ENCODE peak calls at places on chromosomes 12 and 14, in six cellular contexts. K, M, N, G, D and T are unnamed samples.

GRCh38 chr14:72741836-72742681 is 151.8 kb downstream of the DPF3 start:
- DNase-seq in K (no peak), M (peak), D (peak), G (no peak), N (no peak), T (no peak)

GRCh38 chr14:77889971-77890442 is 90.1 kb downstream of the ADCK1 start:
- DNase-seq in N (no peak), M (no peak), G (no peak), D (no peak), K (no peak), T (no peak)

GRCh38 chr12:130663510-130663909 is 52.6 kb downstream of the RIMBP2 start:
- DNase-seq in G (no peak), M (no peak), N (peak), K (no peak), D (no peak), T (no peak)

GRCh38 chr14:58697927-58698641 is 60.3 kb downstream of the DACT1 start:
- DNase-seq in N (no peak), K (no peak), G (no peak), D (no peak), M (no peak), T (no peak)

GRCh38 chr12:122979001-122979907 is 1.2 kb upstream of the ARL6IP4 start:
- DNase-seq in M (peak), G (no peak), D (no peak), K (no peak), N (no peak), T (no peak)

GRCh38 chr14:39229222-39229543 is 4.5 kb upstream of the MIA2 start:
- DNase-seq in D (no peak), N (no peak), G (no peak), K (no peak), M (no peak), T (no peak)

GRCh38 chr12:116174904-116175303 is 102.6 kb downstream of the MED13L start:
- DNase-seq in D (no peak), K (no peak), N (no peak), G (no peak), M (no peak), T (no peak)

GRCh38 chr12:57966536-57966935 is 25.2 kb downstream of the ATP23 start:
- DNase-seq in D (no peak), M (no peak), G (no peak), N (no peak), K (no peak), T (no peak)

GRCh38 chr14:67357583-67358354 is 1.8 kb downstream of the ATP6V1D start:
- DNase-seq in N (no peak), M (no peak), G (no peak), K (no peak), D (peak), T (no peak)
- H3K9ac ChIP-seq in N (peak), M (no peak), G (peak), K (no peak), D (peak), T (peak)

DNA sequence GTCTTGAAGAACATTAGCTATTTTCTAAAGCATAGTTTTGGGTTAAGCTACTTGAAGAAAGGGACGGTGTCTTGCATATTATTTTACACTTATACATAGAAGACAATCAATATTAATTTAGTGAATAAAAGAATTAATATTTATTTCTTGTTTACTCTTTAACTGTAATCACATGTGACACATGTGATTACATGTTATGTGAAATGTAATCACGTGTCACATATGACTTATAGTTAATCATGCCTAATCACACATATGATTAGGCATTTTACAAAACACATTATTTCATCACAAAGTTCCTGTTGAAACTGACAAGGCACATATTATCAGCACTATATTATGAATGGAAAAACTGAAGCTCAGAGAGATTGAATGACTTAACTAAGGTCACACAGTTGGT is 4.8 kb downstream of the PAH start:
- DNase-seq in G (no peak), M (no peak), N (no peak), K (no peak), D (no peak), T (no peak)
- H3K4me3 ChIP-seq in G (no peak), M (no peak), N (no peak), K (no peak), D (no peak), T (no peak)

GRCh38 chr14:24913026-24913425 is 136.9 kb downstream of the STXBP6 start:
- DNase-seq in K (no peak), M (no peak), N (no peak), G (no peak), D (no peak), T (no peak)

GRCh38 chr14:24913746-24914145 is 136.2 kb downstream of the STXBP6 start:
- DNase-seq in N (no peak), G (no peak), D (no peak), K (no peak), M (no peak), T (no peak)

GRCh38 chr14:24918822-24919221 is 131.1 kb downstream of the STXBP6 start:
- DNase-seq in G (no peak), N (no peak), M (no peak), D (no peak), K (no peak), T (no peak)

GRCh38 chr14:24915403-24915921 is 134.5 kb downstream of the STXBP6 start:
- DNase-seq in N (no peak), D (no peak), G (no peak), K (no peak), M (no peak), T (no peak)

GRCh38 chr14:24915958-24916595 is 133.9 kb downstream of the STXBP6 start:
- DNase-seq in N (no peak), K (no peak), G (no peak), M (no peak), D (no peak), T (no peak)
- TF ChIP-seq ZNF274 in N (no peak), K (no peak), G (no peak), M (no peak), D (no peak), T (no peak)

GRCh38 chr14:91368681-91369416 is 48.8 kb downstream of the CCDC88C start:
- DNase-seq in K (no peak), G (no peak), D (no peak), M (no peak), N (no peak), T (no peak)
- H3K9ac ChIP-seq in K (no peak), G (no peak), D (no peak), M (no peak), N (no peak), T (no peak)

DNA sequence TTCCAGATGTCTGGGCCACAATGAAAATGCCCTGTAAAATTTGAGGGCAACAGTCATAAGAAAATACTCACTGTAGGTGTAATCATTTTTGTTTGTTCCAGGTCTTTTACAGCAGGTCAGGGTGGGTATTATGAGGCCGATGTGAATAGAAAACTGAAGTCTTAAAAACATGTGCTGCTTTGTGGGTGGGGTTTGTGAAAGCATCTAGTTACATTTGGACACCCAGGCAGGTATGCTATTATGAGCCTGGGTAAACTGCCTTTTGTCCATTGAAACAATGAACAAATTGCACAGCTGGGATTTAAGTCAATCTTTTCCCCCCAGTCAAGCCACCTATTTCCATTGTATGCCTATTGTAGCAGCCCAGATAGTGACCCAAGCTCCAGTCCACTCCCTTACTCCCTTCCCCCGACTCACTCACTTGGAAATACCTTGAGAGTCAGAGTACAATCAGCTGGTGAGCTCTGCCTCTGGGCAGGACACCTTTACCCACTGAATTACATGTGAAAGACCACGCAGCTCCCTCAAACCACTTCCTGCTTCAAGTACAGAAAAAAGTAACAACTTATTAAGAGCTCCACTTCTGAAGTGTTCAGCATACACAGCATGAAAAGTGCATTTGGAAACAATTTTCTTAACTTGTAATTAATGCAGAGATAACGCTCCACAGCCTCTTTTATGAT is 1.8 kb downstream of the IGF1 start:
- DNase-seq in K (no peak), G (no peak), D (no peak), N (peak), M (no peak), T (peak)
- H3K4me3 ChIP-seq in K (no peak), G (no peak), D (peak), N (peak), M (no peak), T (no peak)

DNA sequence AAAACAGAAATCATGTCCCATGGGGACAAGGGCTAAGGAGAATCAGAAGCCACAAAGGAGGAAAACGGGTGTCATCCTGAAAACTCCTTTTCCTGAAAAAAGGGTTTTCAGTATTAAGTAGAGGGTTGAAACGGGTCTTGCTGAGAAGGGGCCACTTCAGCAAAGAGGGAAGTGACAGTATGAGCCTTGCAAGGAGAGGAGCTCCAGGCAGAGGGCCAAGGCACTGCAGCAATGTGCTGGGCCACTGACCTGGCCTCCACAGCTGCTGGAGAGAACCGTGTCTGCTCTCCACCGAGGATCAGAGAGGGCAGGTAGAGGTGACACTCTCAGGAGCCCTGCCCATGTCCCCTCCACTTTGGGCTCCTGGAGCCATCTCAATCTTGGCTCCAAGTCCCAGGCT is 103.3 kb downstream of the NCOR2 start:
- DNase-seq in N (no peak), M (no peak), G (no peak), K (no peak), D (no peak), T (no peak)
- TF ChIP-seq ZNF274 in N (no peak), M (no peak), G (no peak), K (no peak), D (no peak), T (no peak)

DNA sequence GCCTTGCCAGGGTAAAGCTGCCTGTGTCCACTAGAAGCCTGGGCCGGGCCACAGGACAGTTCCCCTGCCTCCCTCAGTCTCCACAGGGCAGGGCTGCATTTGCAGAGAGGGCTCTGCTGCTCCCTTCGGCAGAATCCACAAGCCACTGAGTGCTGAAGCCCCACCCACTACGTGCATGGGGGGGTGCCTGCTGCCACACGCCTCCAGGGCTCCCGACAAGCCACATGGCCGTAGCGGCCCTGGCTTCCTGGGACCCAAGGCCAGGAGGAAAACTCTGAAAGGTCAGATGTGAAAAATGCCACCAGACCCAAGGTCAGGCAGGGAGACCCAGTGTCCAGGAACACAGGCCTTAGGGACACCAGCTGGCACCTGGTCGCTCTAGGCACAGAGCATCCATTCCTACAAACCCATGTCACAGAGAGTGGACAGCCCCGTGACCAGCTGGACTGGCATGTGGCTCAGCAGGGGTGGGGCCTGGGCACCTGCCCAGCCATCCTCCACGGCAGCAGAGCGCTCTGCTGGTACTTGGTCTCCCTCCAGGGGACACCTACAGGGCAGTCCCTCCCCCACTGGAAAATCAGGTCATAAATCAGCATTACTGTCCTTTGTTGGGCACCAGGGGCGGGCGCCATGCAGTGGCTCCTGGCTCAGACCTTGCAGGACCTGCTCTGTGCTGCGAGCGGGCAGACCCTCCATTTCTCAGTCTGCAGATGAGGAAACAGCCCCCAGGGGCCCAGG is 42.9 kb downstream of the CCDC85C start:
- DNase-seq in K (no peak), D (no peak), G (no peak), M (no peak), N (no peak), T (no peak)
- H3K9ac ChIP-seq in K (no peak), D (no peak), G (no peak), M (no peak), N (no peak), T (no peak)